ENCODE peak calls at places on chromosomes 11 and 22, in five cellular contexts. J is H1, F is HepG2, T is GM12878, U is A549. Z is an unnamed sample.

GRCh38 chr22:36588285-36588684 is 59.3 kb upstream of the EIF3D start:
- DNase-seq in J (no peak), F (no peak), T (no peak), U (no peak), Z (no peak)

GRCh38 chr22:49658902-49659280 is 168.8 kb downstream of the BRD1 start:
- DNase-seq in J (no peak), F (no peak), T (no peak), U (no peak), Z (no peak)

GRCh38 chr11:104152941-104153340 is 11.0 kb downstream of the PDGFD start:
- DNase-seq in J (no peak), F (no peak), T (no peak), U (no peak), Z (no peak)

GRCh38 chr11:119506436-119506835 is 83.5 kb upstream of the THY1 start:
- DNase-seq in J (no peak), F (no peak), T (no peak), U (no peak), Z (no peak)

GRCh38 chr22:35392357-35392756 is 7.6 kb upstream of the MCM5 start:
- DNase-seq in J (no peak), F (no peak), T (no peak), U (no peak), Z (no peak)

GRCh38 chr11:5004429-5005274 is 10.0 kb downstream of the OR51L1 start:
- DNase-seq in J (peak; percentile 70), F (peak; percentile 36), T (no peak), U (peak; percentile 5), Z (peak; percentile 31)

GRCh38 chr11:3218483-3219280 is at the start of gene MRGPRG:
- DNase-seq in J (peak; percentile 43), F (no peak), T (no peak), U (no peak), Z (no peak)

GRCh38 chr22:36374603-36375024 is 13.2 kb downstream of the MYH9 start:
- DNase-seq in J (no peak), F (no peak), T (no peak), U (no peak), Z (no peak)

GRCh38 chr11:14189874-14190273 is 169.1 kb downstream of the RRAS2 start:
- DNase-seq in J (no peak), F (no peak), T (no peak), U (no peak), Z (no peak)

GRCh38 chr11:121521145-121522042 is 68.6 kb upstream of the SORL1-AS1 start:
- DNase-seq in J (no peak), F (no peak), T (peak; percentile 38), U (no peak), Z (no peak)

GRCh38 chr11:74949748-74950127 is 672 bp downstream of the SPCS2 start:
- DNase-seq in J (no peak), F (no peak), T (no peak), U (peak; percentile 14), Z (no peak)

GRCh38 chr11:60838132-60838531 is 3.8 kb upstream of the CCDC86 start:
- DNase-seq in J (no peak), F (peak; percentile 28), T (no peak), U (no peak), Z (peak; percentile 70)

GRCh38 chr11:77071671-77072605 is 5.2 kb downstream of the CAPN5 start:
- DNase-seq in J (no peak), F (no peak), T (no peak), U (no peak), Z (no peak)

GRCh38 chr22:38491707-38492348 is 14.3 kb downstream of the DDX17 start:
- DNase-seq in J (no peak), F (peak; percentile 25), T (no peak), U (no peak), Z (no peak)

GRCh38 chr11:15123849-15124248 is 9.1 kb downstream of the INSC start:
- DNase-seq in J (no peak), F (no peak), T (no peak), U (peak; percentile 4), Z (no peak)

DNA sequence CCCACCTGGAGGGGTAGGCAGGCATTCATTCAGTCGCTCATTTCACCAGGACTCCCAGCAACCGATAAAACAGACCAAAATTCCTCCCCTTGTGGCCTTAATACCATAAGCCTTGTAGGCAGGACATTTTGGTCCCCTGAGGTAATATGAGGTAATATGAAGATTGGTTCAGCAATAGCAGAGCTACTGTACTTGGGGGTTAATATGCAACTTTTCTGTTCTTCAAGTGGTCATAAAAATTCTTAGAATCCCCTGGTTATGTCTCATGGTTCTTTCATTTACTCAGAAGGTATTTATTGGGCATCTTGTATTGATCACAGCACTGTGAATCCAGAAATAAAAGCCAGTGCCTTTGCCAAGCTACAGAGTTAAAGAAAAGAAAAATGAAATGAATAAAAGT is 29.8 kb downstream of the SHISA8 start:
- DNase-seq in J (no peak), F (no peak), T (no peak), U (no peak), Z (no peak)
- TF ChIP-seq KDM1A in J (no peak), F (no peak), T (no peak), U (no peak), Z (no peak)

GRCh38 chr11:113474362-113475159 is 637 bp downstream of the DRD2 start:
- DNase-seq in J (peak; percentile 98), F (peak; percentile 28), T (no peak), U (peak; percentile 28), Z (peak; percentile 80)
- TF ChIP-seq KDM1A in J (no peak), F (no peak), T (no peak), U (no peak), Z (no peak)

GRCh38 chr11:101567086-101567485 is 16.7 kb downstream of the TRPC6 start:
- DNase-seq in J (peak; percentile 57), F (no peak), T (no peak), U (no peak), Z (no peak)
- TF ChIP-seq KDM1A in J (no peak), F (no peak), T (no peak), U (no peak), Z (no peak)

DNA sequence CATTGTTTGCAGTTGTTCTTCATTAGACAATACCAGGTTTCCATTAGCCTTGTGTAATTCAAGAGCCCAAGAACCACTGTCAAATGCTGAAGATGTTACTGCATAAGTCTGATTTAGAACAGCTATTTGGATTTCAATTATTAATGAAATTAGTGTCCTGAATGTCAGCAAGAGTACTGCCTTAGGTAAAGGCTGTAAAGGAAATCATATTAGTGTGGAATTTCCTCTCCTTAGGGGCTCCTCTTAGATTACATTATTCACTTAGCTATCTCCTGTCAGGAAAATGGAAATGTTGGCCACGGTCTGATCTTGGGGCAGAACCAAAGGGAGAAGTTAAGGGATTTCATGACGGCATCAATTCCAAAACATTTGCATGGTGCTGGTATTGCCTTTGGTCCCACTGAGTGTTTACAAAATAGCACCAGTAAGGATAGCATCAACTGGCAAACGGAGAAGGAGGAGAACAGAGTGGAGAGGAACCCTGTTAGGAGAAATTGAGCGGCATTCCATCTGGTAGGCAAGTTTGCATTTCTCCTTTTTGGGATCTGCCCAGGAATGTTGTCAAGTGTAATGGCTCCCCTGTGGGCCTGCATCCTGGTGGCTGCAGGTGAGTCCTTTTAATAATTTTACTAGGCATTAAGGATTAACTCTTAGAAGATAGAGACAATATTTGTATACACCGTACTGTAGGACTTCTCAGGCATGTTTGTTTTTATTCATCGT is at the start of gene HTR3B:
- DNase-seq in J (no peak), F (no peak), T (no peak), U (no peak), Z (no peak)
- TF ChIP-seq KDM1A in J (no peak), F (no peak), T (no peak), U (no peak), Z (no peak)

GRCh38 chr22:45207981-45208664 is 32.6 kb downstream of the KIAA0930 start:
- DNase-seq in J (no peak), F (no peak), T (no peak), U (no peak), Z (no peak)
- TF ChIP-seq KDM1A in J (no peak), F (no peak), T (no peak), U (no peak), Z (no peak)

DNA sequence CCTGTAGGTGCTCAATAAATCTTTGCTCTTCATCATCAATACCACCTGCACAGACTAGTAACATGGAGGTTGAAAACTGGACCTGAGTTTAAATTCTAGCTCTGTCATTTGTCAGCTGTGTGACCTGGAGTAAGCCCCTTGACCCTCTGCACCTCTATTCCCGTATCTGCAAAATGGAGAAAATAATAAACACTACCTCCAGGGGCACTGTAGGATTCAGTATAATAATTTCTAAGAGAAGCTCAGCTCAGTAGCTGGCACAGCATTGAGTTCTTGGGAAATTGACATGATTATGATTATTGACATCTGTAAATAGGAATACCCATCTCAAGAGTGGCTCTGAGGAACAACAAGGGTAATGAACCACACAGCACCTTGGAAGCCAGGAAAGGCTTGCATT is 78.4 kb downstream of the MN1 start:
- DNase-seq in J (no peak), F (no peak), T (no peak), U (no peak), Z (no peak)
- TF ChIP-seq KDM1A in J (no peak), F (no peak), T (no peak), U (no peak), Z (no peak)

GRCh38 chr22:29043906-29044575 is 17.6 kb downstream of the C22orf31 start:
- DNase-seq in J (no peak), F (no peak), T (no peak), U (no peak), Z (no peak)
- TF ChIP-seq KDM1A in J (no peak), F (no peak), T (no peak), U (no peak), Z (no peak)